ENCODE peak calls at places on chromosomes 1 and 21, in five cellular contexts. W is CD4-positive, alpha-beta memory T cell; F is H9; A is thyroid gland; X is lower lobe of right lung. P is an unnamed sample.

GRCh38 chr1:111148376-111148881 is 8.4 kb downstream of the CEPT1 start:
- DNase-seq in A (no peak), W (no peak), F (no peak), X (no peak), P (no peak)

GRCh38 chr1:84722794-84723193 is 32.5 kb upstream of the SSX2IP start:
- DNase-seq in A (no peak), F (no peak), X (no peak), W (no peak), P (no peak)

GRCh38 chr1:153733970-153734369 is 6.1 kb downstream of the INTS3 start:
- DNase-seq in A (no peak), W (no peak), F (no peak), X (no peak), P (no peak)

GRCh38 chr1:8915446-8915845 is 30.2 kb upstream of the CA6 start:
- DNase-seq in W (no peak), X (no peak), A (no peak), F (no peak), P (no peak)

GRCh38 chr1:27394925-27395324 is 2.5 kb downstream of the GPR3 start:
- DNase-seq in F (no peak), W (no peak), A (no peak), X (no peak), P (no peak)

GRCh38 chr21:25107708-25108107 is 499.6 kb downstream of the MRPL39 start:
- DNase-seq in W (no peak), X (no peak), A (no peak), F (no peak), P (no peak)

GRCh38 chr1:220807726-220808125 is 21.0 kb downstream of the MTARC1 start:
- DNase-seq in X (no peak), F (no peak), W (no peak), A (no peak), P (no peak)

GRCh38 chr1:41242645-41243171 is 602 bp upstream of the SCMH1 start:
- DNase-seq in A (no peak), X (no peak), W (no peak), F (no peak), P (no peak)

GRCh38 chr21:29434081-29434480 is 135.4 kb downstream of the BACH1 start:
- DNase-seq in A (no peak), X (no peak), W (peak; percentile 17), F (no peak), P (no peak)

GRCh38 chr1:197557302-197557701 is 218.0 kb downstream of the DENND1B start:
- DNase-seq in A (no peak), X (no peak), F (no peak), W (no peak), P (no peak)

GRCh38 chr1:65256860-65257719 is 52.3 kb upstream of the DNAJC6 start:
- DNase-seq in W (no peak), F (no peak), A (no peak), X (no peak), P (no peak)

GRCh38 chr1:114153051-114153620 is 533 bp downstream of the SYT6 start:
- DNase-seq in F (no peak), A (no peak), W (no peak), X (peak; percentile 47), P (no peak)

GRCh38 chr1:228336308-228337030 is 70.2 kb downstream of the TRIM11 start:
- DNase-seq in W (no peak), F (no peak), X (peak; percentile 30), A (no peak), P (no peak)

GRCh38 chr1:246647113-246647512 is 77.1 kb upstream of the SCCPDH start:
- DNase-seq in X (no peak), F (peak; percentile 89), W (no peak), A (no peak), P (no peak)

GRCh38 chr1:202205523-202206190 is 12.1 kb downstream of the LGR6 start:
- DNase-seq in X (no peak), A (no peak), W (no peak), F (peak; percentile 69), P (no peak)

GRCh38 chr1:70487910-70488665 is 77.0 kb downstream of the CTH start:
- DNase-seq in W (peak; percentile 19), F (peak; percentile 64), A (peak; percentile 22), X (no peak), P (no peak)

GRCh38 chr1:203320546-203321272 is 15.4 kb downstream of the BTG2 start:
- DNase-seq in X (peak; percentile 73), W (peak; percentile 87), F (peak; percentile 84), A (peak; percentile 40), P (peak; percentile 65)

GRCh38 chr1:19643602-19644419 is at the start of gene NBL1:
- DNase-seq in F (no peak), X (no peak), A (peak; percentile 63), W (peak; percentile 79), P (peak; percentile 54)

GRCh38 chr1:189658381-189658780 is 819.3 kb downstream of the BRINP3 start:
- DNase-seq in A (no peak), X (no peak), F (no peak), W (no peak), P (no peak)

GRCh38 chr1:2210786-2211185 is 16.2 kb upstream of the FAAP20 start:
- DNase-seq in A (no peak), W (no peak), F (no peak), X (no peak), P (no peak)

GRCh38 chr1:2212167-2212541 is 16.0 kb upstream of the SKI start:
- DNase-seq in W (no peak), X (peak; percentile 56), F (no peak), A (peak; percentile 42), P (no peak)

GRCh38 chr1:2209400-2210083 is 15.0 kb upstream of the FAAP20 start:
- DNase-seq in X (no peak), W (no peak), A (no peak), F (no peak), P (no peak)

GRCh38 chr1:2208309-2209239 is 14.0 kb upstream of the FAAP20 start:
- DNase-seq in W (no peak), X (peak; percentile 86), A (peak; percentile 63), F (no peak), P (no peak)

GRCh38 chr1:2210084-2210653 is 15.6 kb upstream of the FAAP20 start:
- DNase-seq in F (no peak), X (no peak), W (no peak), A (no peak), P (no peak)
- H3K4me1 ChIP-seq in F (no peaks in the 10 kb centered on the region), X (peaks cover 80% of the 10 kb centered on the region), W (peaks cover 23% of the 10 kb centered on the region), A (peaks cover 81% of the 10 kb centered on the region), P (peaks cover 20% of the 10 kb centered on the region)

GRCh38 chr1:117794073-117794472 is 135.3 kb downstream of the GDAP2 start:
- DNase-seq in W (no peak), X (no peak), F (no peak), A (no peak), P (no peak)
- H3K27me3 ChIP-seq in W (no peaks in the 10 kb centered on the region), X (no peaks in the 10 kb centered on the region), F (no peaks in the 10 kb centered on the region), A (no peaks in the 10 kb centered on the region), P (no peaks in the 10 kb centered on the region)

DNA sequence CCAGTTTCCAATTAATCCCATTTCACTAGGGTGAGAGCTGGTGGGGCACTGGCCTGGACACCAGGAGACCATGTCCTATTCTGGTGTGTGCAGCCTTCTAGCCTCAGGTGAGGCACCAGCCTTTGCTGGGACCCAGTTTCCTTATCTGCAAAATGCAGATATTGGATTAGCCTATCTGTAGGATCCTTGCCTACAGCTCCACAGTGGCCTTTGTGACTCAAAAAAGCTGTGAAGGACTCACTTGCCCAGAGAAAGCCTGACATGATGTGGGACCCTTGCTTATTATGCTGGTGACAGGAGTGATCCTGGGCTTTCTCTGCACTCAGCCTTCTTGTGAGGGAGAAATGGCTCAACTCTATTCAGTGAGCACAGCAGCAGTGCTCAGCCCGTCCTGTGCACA is 32.3 kb downstream of the TENT5C start:
- DNase-seq in F (no peak), X (no peak), A (no peak), W (no peak), P (no peak)
- H3K4me1 ChIP-seq in F (peaks cover 2% of the 10 kb centered on the region), X (peaks cover 11% of the 10 kb centered on the region), A (peaks cover 3% of the 10 kb centered on the region), W (peaks cover 21% of the 10 kb centered on the region), P (no peaks in the 10 kb centered on the region)

DNA sequence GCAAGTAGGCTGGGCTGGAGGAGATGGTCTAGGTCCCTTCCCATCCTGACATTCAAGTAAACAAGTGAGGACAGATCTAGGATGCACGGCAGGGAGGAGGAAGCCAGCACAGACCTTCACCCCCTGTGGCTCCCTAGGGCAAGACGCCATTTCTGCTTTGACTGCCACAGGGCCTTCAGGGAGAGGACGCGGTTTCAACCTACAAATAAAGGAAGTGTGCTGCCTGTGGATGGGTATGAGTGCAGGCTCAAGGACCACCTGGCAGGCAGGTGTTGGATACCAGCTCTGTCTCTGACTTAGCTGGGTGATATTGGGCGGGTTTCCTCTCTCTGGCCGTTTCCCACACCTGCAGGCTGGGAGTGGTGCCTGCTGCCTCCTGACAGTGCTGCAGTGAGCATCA is 16.2 kb downstream of the SLC2A1 start:
- DNase-seq in W (no peak), A (no peak), F (no peak), X (no peak), P (no peak)
- H3K27me3 ChIP-seq in W (no peaks in the 10 kb centered on the region), A (no peaks in the 10 kb centered on the region), F (no peaks in the 10 kb centered on the region), X (no peaks in the 10 kb centered on the region), P (no peaks in the 10 kb centered on the region)

DNA sequence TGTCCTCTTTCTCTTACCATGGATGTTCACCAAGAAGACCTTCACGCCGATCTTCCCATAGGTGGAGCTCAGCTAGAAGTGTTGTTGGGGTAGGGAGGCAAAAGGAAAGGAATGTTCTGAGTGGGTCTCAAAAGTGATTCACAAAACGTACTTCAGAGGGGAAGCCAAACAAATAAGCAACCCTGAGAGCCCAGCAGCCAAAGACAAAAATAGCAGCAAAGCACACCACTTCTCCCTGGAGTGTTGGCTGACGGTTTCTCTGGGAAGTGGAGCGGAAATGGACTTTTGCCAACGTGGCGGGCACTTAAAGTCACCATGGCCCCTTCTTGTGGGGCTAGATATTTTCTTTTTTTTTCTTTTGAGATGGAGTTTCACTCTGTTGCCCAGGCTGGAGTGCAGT is 23.1 kb downstream of the SLC26A9 start:
- DNase-seq in F (peak; percentile 10), W (no peak), X (peak; percentile 83), A (peak; percentile 96), P (no peak)
- H3K4me1 ChIP-seq in F (no peaks in the 10 kb centered on the region), W (no peaks in the 10 kb centered on the region), X (peaks cover 16% of the 10 kb centered on the region), A (peaks cover 45% of the 10 kb centered on the region), P (no peaks in the 10 kb centered on the region)